ENCODE peak calls at places on chromosomes 3 and 15, in ten cellular contexts. B is mesenchymal stem cell; L is CD8-positive, alpha-beta T cell; K is aorta; G is heart left ventricle; R is stomach; E is brain microvascular endothelial cell; T is sigmoid colon; U is ascending aorta; S is K562. Q is an unnamed sample.

GRCh38 chr15:55221090-55222011 is 24.6 kb upstream of the RSL24D1 start:
- DNase-seq in B (peak; percentile 99), L (peak; percentile 29), K (no peak), G (no peak), R (no peak), E (peak; percentile 74), T (no peak), U (no peak), S (no peak), Q (no peak)

GRCh38 chr15:90891346-90891949 is 7.1 kb downstream of the FES start:
- DNase-seq in B (no peak), L (no peak), K (no peak), G (no peak), R (no peak), E (no peak), T (peak; percentile 49), U (no peak), S (no peak), Q (peak; percentile 16)

GRCh38 chr3:13138566-13139145 is 65.4 kb upstream of the IQSEC1 start:
- DNase-seq in B (no peak), L (no peak), K (no peak), G (peak; percentile 5), R (no peak), E (no peak), T (no peak), U (no peak), S (no peak), Q (no peak)

GRCh38 chr3:152346058-152346457 is 77.3 kb downstream of the MBNL1 start:
- DNase-seq in B (no peak), L (no peak), K (no peak), G (no peak), R (no peak), E (no peak), T (no peak), U (no peak), S (no peak), Q (no peak)

GRCh38 chr3:72031581-72031980 is 246.6 kb upstream of the PROK2 start:
- DNase-seq in B (peak; percentile 64), L (no peak), K (peak; percentile 68), G (no peak), R (no peak), E (peak; percentile 31), T (no peak), U (peak; percentile 26), S (peak; percentile 24), Q (no peak)

GRCh38 chr3:185176756-185177359 is 24.0 kb upstream of the C3orf70 start:
- DNase-seq in B (peak; percentile 41), L (no peak), K (no peak), G (no peak), R (no peak), E (peak; percentile 37), T (no peak), U (no peak), S (peak; percentile 66), Q (no peak)

GRCh38 chr15:63107895-63108546 is 13.6 kb upstream of the LACTB start:
- DNase-seq in B (peak; percentile 99), L (no peak), K (peak; percentile 73), G (peak; percentile 34), R (no peak), E (peak; percentile 100), T (no peak), U (no peak), S (peak; percentile 57), Q (peak; percentile 38)

GRCh38 chr3:172688588-172688987 is 22.3 kb downstream of the NCEH1 start:
- DNase-seq in B (no peak), L (no peak), K (no peak), G (peak; percentile 34), R (no peak), E (no peak), T (no peak), U (no peak), S (peak; percentile 34), Q (no peak)

GRCh38 chr3:38648659-38649499 is 608 bp downstream of the SCN5A start:
- DNase-seq in B (no peak), L (no peak), K (no peak), G (peak; percentile 22), R (no peak), E (no peak), T (peak; percentile 58), U (no peak), S (no peak), Q (no peak)

GRCh38 chr15:41797194-41797593 is 22.9 kb downstream of the MAPKBP1 start:
- DNase-seq in B (no peak), L (no peak), K (no peak), G (no peak), R (no peak), E (no peak), T (no peak), U (no peak), S (no peak), Q (no peak)

GRCh38 chr3:141426404-141427034 is 58.2 kb downstream of the ZBTB38 start:
- DNase-seq in B (peak; percentile 84), L (no peak), K (peak; percentile 92), G (peak; percentile 85), R (peak; percentile 88), E (peak; percentile 73), T (peak; percentile 95), U (no peak), S (peak; percentile 74), Q (peak; percentile 80)

GRCh38 chr3:114389156-114389555 is 95.3 kb downstream of the TIGIT start:
- DNase-seq in B (no peak), L (peak; percentile 34), K (no peak), G (no peak), R (no peak), E (no peak), T (no peak), U (no peak), S (no peak), Q (no peak)

GRCh38 chr3:58021962-58022361 is 13.7 kb downstream of the FLNB start:
- DNase-seq in B (no peak), L (no peak), K (no peak), G (no peak), R (no peak), E (no peak), T (no peak), U (no peak), S (no peak), Q (peak; percentile 67)
- H3K27ac ChIP-seq in B (no peak overlapping the region), L (no peak overlapping the region), K (no peak overlapping the region), G (no peak overlapping the region), R (peak overlapping the region; percentile 78), E (no peak overlapping the region), T (peak overlapping the region; percentile 86), U (peak overlapping the region; percentile 70), S (no peak overlapping the region), Q (peak overlapping the region; percentile 69)

DNA sequence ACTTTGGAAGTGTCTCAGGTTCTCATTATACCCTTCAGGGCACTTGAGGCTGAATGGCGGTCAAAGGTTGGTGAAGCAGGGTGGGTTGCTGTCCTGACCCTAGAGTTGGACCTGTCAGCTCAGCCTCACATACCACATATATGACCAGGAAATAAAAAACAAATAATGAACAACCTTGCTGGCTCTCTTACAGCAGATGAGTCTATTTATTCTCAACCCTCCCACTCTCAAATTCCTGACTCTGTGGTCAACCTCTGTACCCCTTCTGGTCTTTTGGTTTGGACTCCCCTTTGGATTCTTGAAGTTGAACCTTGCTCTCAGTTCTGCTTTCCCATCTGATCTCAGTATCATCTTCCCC is 16.9 kb downstream of the PPP2R3A start:
- DNase-seq in B (no peak), L (no peak), K (no peak), G (no peak), R (no peak), E (no peak), T (no peak), U (no peak), S (no peak), Q (no peak)
- H3K4me3 ChIP-seq in B (no peak overlapping the region), L (no peak overlapping the region), K (no peak overlapping the region), G (no peak overlapping the region), R (no peak overlapping the region), E (no peak overlapping the region), T (no peak overlapping the region), U (no peak overlapping the region), S (no peak overlapping the region), Q (no peak overlapping the region)

GRCh38 chr3:99637381-99638111 is 848 bp upstream of the COL8A1 start:
- DNase-seq in B (peak; percentile 78), L (no peak), K (no peak), G (no peak), R (no peak), E (peak; percentile 80), T (no peak), U (no peak), S (no peak), Q (no peak)

GRCh38 chr3:99637041-99637380 is 1.4 kb upstream of the COL8A1 start:
- DNase-seq in B (peak; percentile 62), L (no peak), K (no peak), G (no peak), R (no peak), E (peak; percentile 74), T (no peak), U (no peak), S (no peak), Q (no peak)

GRCh38 chr3:99635348-99635747 is 3.0 kb upstream of the COL8A1 start:
- DNase-seq in B (no peak), L (no peak), K (no peak), G (no peak), R (no peak), E (no peak), T (no peak), U (no peak), S (no peak), Q (no peak)

GRCh38 chr3:99633887-99634558 is 4.4 kb upstream of the COL8A1 start:
- DNase-seq in B (no peak), L (no peak), K (no peak), G (no peak), R (no peak), E (no peak), T (no peak), U (no peak), S (no peak), Q (no peak)

DNA sequence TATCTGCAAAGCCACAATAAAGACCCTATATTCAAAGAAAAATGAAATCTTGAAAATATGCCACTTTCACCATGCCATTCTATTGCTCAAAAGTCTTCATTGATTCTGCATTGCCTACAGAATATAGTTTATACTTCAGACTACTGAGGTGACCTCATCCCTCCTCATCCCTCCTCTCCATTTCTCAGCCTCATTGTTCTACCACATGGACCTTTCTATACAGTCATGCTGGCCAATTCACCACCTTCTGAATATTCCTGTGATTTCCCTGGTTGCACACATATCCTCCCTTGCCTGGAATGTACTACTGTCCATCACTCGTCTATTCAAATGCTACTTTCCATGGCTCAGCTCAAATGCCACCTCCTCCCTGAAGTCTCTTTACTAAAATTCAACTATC is 3.5 kb upstream of the COL8A1 start:
- DNase-seq in B (no peak), L (no peak), K (no peak), G (no peak), R (no peak), E (no peak), T (no peak), U (no peak), S (no peak), Q (no peak)
- H3K27me3 ChIP-seq in B (no peaks in the 10 kb centered on the region), L (peaks cover 5% of the 10 kb centered on the region), K (no peaks in the 10 kb centered on the region), G (peaks cover 23% of the 10 kb centered on the region), R (peaks cover 32% of the 10 kb centered on the region), E (no peaks in the 10 kb centered on the region), T (no peaks in the 10 kb centered on the region), U (no peaks in the 10 kb centered on the region), S (peaks cover 11% of the 10 kb centered on the region), Q (peaks cover 8% of the 10 kb centered on the region)

DNA sequence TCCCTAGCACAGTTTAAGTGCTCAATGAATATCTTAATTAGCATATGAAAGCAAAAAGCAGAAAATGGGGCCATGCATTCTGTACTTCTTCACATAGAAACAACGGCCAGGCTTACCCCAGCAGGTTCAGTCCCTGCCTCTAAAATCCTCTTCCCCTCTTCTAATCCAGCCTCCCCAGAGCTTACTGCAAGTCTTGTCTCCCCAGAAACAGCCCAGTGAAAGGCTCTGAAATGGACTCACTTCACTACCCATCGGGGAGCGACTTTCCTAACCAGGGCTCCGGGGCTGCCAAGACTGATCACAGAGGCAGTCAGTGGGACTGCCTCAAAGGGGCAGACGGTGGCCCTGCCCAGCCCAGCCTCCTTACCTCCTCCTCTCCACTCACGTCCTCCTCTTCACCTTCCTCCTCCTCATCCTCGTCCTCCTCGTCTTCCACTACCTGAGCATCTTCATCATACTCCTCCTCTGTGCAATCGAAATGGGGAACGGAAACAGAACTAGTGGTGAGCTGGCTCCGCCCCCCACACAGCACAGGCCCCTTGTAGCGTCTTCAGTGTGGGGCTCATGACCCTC is 38.0 kb downstream of the ANP32A start:
- DNase-seq in B (no peak), L (no peak), K (no peak), G (peak; percentile 14), R (no peak), E (no peak), T (no peak), U (no peak), S (no peak), Q (no peak)
- H3K27ac ChIP-seq in B (no peak overlapping the region), L (no peak overlapping the region), K (no peak overlapping the region), G (no peak overlapping the region), R (peak overlapping the region; percentile 67), E (no peak overlapping the region), T (no peak overlapping the region), U (no peak overlapping the region), S (no peak overlapping the region), Q (no peak overlapping the region)